ENCODE peak calls at places on chromosomes 1 and 21, in six cellular contexts. One of them, this sample, is unnamed.

GRCh38 chr1:21510885-21511578 is 1.8 kb downstream of the ALPL start:
- DNase-seq in kidney: peak
- DNase-seq in AG09319: no peak
- DNase-seq in MM.1S: no peak
- DNase-seq in progenitor cell of endocrine pancreas: no peak
- DNase-seq in fibroblast of mammary gland: no peak
- DNase-seq in this sample: no peak

GRCh38 chr21:42653492-42654061 is at the start of gene PDE9A:
- DNase-seq in kidney: peak
- DNase-seq in AG09319: no peak
- DNase-seq in fibroblast of mammary gland: no peak
- DNase-seq in MM.1S: no peak
- DNase-seq in progenitor cell of endocrine pancreas: peak
- DNase-seq in this sample: peak

GRCh38 chr1:50996083-50996482 is 26.0 kb downstream of the CDKN2C start:
- DNase-seq in progenitor cell of endocrine pancreas: no peak
- DNase-seq in AG09319: no peak
- DNase-seq in fibroblast of mammary gland: no peak
- DNase-seq in MM.1S: no peak
- DNase-seq in kidney: no peak
- DNase-seq in this sample: no peak

GRCh38 chr1:13228343-13228781 is 2.4 kb upstream of the PRAMEF18 start:
- DNase-seq in kidney: no peak
- DNase-seq in AG09319: no peak
- DNase-seq in MM.1S: peak
- DNase-seq in fibroblast of mammary gland: no peak
- DNase-seq in progenitor cell of endocrine pancreas: peak
- DNase-seq in this sample: no peak

GRCh38 chr1:13725714-13726175 is 25.8 kb downstream of the PRDM2 start:
- DNase-seq in fibroblast of mammary gland: peak
- DNase-seq in progenitor cell of endocrine pancreas: no peak
- DNase-seq in AG09319: no peak
- DNase-seq in kidney: no peak
- DNase-seq in MM.1S: peak
- DNase-seq in this sample: peak

GRCh38 chr1:164560076-164560475 is 1.1 kb downstream of the PBX1 start:
- DNase-seq in kidney: no peak
- DNase-seq in AG09319: no peak
- DNase-seq in MM.1S: peak
- DNase-seq in fibroblast of mammary gland: no peak
- DNase-seq in progenitor cell of endocrine pancreas: no peak
- DNase-seq in this sample: no peak

GRCh38 chr1:56034222-56034621 is 545.1 kb downstream of the PLPP3 start:
- DNase-seq in fibroblast of mammary gland: peak
- DNase-seq in kidney: no peak
- DNase-seq in MM.1S: no peak
- DNase-seq in progenitor cell of endocrine pancreas: no peak
- DNase-seq in AG09319: peak
- DNase-seq in this sample: no peak

GRCh38 chr1:15942661-15943514 is 33.0 kb downstream of the ZBTB17 start:
- DNase-seq in MM.1S: no peak
- DNase-seq in AG09319: no peak
- DNase-seq in kidney: no peak
- DNase-seq in fibroblast of mammary gland: no peak
- DNase-seq in progenitor cell of endocrine pancreas: no peak
- DNase-seq in this sample: no peak

GRCh38 chr1:111906111-111906510 is 83.4 kb downstream of the KCND3 start:
- DNase-seq in MM.1S: no peak
- DNase-seq in progenitor cell of endocrine pancreas: no peak
- DNase-seq in fibroblast of mammary gland: no peak
- DNase-seq in kidney: no peak
- DNase-seq in AG09319: no peak
- DNase-seq in this sample: no peak

GRCh38 chr1:111903148-111903857 is 86.2 kb downstream of the KCND3 start:
- DNase-seq in fibroblast of mammary gland: no peak
- DNase-seq in kidney: no peak
- DNase-seq in AG09319: no peak
- DNase-seq in MM.1S: no peak
- DNase-seq in progenitor cell of endocrine pancreas: no peak
- DNase-seq in this sample: no peak

GRCh38 chr1:111903858-111904449 is 85.5 kb downstream of the KCND3 start:
- DNase-seq in kidney: no peak
- DNase-seq in fibroblast of mammary gland: no peak
- DNase-seq in AG09319: no peak
- DNase-seq in progenitor cell of endocrine pancreas: no peak
- DNase-seq in MM.1S: no peak
- DNase-seq in this sample: no peak

GRCh38 chr1:111906816-111907215 is 82.7 kb downstream of the KCND3 start:
- DNase-seq in MM.1S: no peak
- DNase-seq in AG09319: no peak
- DNase-seq in kidney: no peak
- DNase-seq in fibroblast of mammary gland: no peak
- DNase-seq in progenitor cell of endocrine pancreas: no peak
- DNase-seq in this sample: no peak

DNA sequence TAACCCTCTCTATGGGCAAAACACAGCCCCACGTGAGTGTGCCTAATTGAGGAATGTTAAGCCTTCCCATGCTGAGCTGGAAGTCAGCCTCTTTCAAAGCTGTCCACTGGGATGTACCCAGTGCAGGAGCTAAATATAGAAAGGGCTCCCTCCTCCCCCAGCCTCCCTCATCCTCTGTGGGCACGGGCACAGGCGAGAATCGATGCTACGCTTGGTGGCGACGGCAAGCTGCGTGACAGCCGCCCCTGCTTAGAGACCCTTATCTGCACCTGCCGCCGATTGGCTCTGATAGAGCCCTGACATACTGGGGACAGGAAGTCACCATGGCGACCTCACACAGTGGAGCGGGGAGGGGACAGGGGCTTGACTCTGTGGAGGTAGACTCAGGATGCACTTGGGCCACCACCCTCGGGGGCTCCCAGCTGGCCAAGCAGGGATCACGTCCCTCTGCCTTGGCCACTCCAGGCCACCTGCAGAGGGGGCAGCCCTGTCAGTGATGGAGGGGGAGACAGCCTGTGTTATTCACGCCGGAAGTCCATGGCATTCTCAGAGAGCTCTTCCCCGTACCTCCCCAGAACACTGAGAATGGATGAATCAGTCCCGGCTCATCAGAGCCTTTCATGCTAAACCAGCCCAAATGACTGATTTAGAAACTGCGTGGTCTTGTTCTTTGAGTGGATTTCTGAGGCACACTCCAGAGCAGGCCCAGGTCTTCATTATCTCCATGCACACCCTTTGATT is 84.8 kb downstream of the KCND3 start:
- DNase-seq in kidney: no peak
- DNase-seq in fibroblast of mammary gland: no peak
- DNase-seq in progenitor cell of endocrine pancreas: no peak
- DNase-seq in AG09319: no peak
- DNase-seq in MM.1S: no peak
- DNase-seq in this sample: no peak
- TF ChIP-seq CTCF in kidney: no peak
- TF ChIP-seq CTCF in fibroblast of mammary gland: no peak
- TF ChIP-seq CTCF in progenitor cell of endocrine pancreas: no peak
- TF ChIP-seq CTCF in AG09319: no peak
- TF ChIP-seq CTCF in MM.1S: no peak
- TF ChIP-seq CTCF in this sample: no peak

GRCh38 chr1:58032621-58033073 is 513.9 kb downstream of the OMA1 start:
- DNase-seq in fibroblast of mammary gland: no peak
- DNase-seq in AG09319: no peak
- DNase-seq in MM.1S: no peak
- DNase-seq in progenitor cell of endocrine pancreas: no peak
- DNase-seq in kidney: no peak
- DNase-seq in this sample: no peak

GRCh38 chr1:58033311-58033710 is 513.2 kb downstream of the OMA1 start:
- DNase-seq in fibroblast of mammary gland: no peak
- DNase-seq in progenitor cell of endocrine pancreas: no peak
- DNase-seq in MM.1S: no peak
- DNase-seq in kidney: no peak
- DNase-seq in AG09319: no peak
- DNase-seq in this sample: no peak

GRCh38 chr1:58031416-58031815 is 515.1 kb downstream of the OMA1 start:
- DNase-seq in fibroblast of mammary gland: no peak
- DNase-seq in MM.1S: no peak
- DNase-seq in progenitor cell of endocrine pancreas: no peak
- DNase-seq in AG09319: no peak
- DNase-seq in kidney: no peak
- DNase-seq in this sample: no peak

GRCh38 chr1:58035523-58035922 is 511.0 kb downstream of the OMA1 start:
- DNase-seq in kidney: no peak
- DNase-seq in progenitor cell of endocrine pancreas: no peak
- DNase-seq in fibroblast of mammary gland: peak
- DNase-seq in MM.1S: no peak
- DNase-seq in AG09319: no peak
- DNase-seq in this sample: peak
- TF ChIP-seq CTCF in kidney: no peak
- TF ChIP-seq CTCF in progenitor cell of endocrine pancreas: no peak
- TF ChIP-seq CTCF in fibroblast of mammary gland: peak
- TF ChIP-seq CTCF in MM.1S: peak
- TF ChIP-seq CTCF in AG09319: no peak
- TF ChIP-seq CTCF in this sample: no peak

DNA sequence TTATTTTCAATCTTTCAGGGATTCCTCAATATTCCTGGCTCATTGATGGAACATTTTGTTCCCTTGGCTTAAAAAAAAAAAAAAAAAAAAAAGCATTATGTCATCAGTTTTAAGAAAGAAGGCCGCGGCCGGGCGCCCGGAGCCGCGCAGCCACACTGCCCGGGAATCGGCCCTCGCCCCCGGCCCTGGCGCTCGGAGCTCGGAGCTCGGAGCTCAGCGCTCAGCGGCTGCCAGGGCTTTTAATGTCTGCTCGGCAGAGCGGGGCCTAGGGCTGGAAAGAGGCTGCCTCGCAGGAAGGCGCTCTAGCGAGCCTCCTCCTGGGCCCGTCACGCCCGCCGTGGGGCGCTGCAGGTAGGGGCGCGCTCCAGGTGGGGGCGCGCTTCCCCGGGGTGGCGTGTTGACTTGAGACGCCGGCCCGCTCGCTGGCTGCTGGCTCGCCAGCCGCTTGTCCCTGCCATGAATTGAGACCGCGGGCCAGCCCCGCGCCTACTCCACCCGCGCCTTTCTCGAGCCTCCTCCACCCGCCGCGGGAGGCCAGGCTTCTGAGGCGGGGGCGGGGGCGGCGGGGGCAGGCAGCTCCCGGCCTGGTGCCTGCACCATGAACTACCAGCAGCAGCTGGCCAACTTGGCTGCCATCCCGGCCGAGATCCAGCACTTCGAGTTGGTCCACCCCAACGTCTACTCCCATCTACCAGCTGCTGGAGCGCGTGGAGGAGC is 5.4 kb upstream of the TDRD5 start:
- DNase-seq in fibroblast of mammary gland: peak
- DNase-seq in progenitor cell of endocrine pancreas: peak
- DNase-seq in AG09319: no peak
- DNase-seq in MM.1S: peak
- DNase-seq in kidney: peak
- DNase-seq in this sample: peak
- TF ChIP-seq CTCF in fibroblast of mammary gland: no peak
- TF ChIP-seq CTCF in progenitor cell of endocrine pancreas: peak
- TF ChIP-seq CTCF in AG09319: no peak
- TF ChIP-seq CTCF in MM.1S: peak
- TF ChIP-seq CTCF in kidney: peak
- TF ChIP-seq CTCF in this sample: peak

DNA sequence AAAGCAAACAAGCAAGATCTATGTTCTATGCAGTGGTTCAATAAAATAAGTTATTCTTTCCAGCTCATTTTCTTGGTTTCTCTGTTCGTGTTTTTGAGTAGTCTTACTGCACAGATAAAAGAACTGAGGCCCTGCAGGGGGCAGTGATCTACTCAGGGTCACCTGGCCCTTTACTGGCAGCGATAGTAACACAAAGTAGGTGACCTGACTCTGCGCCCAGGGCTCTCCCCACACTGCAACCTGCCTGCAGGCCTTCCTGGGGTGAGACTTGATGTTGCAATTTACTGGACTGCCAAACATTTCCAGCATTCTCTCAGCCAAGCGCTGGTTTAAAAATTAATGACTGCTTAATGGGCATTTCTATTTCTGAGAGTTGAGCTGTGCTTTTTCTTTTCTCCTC is 110.3 kb downstream of the HUNK start:
- DNase-seq in MM.1S: no peak
- DNase-seq in progenitor cell of endocrine pancreas: no peak
- DNase-seq in fibroblast of mammary gland: no peak
- DNase-seq in AG09319: no peak
- DNase-seq in kidney: no peak
- DNase-seq in this sample: no peak
- TF ChIP-seq CTCF in MM.1S: no peak
- TF ChIP-seq CTCF in progenitor cell of endocrine pancreas: no peak
- TF ChIP-seq CTCF in fibroblast of mammary gland: no peak
- TF ChIP-seq CTCF in AG09319: no peak
- TF ChIP-seq CTCF in kidney: no peak
- TF ChIP-seq CTCF in this sample: no peak

DNA sequence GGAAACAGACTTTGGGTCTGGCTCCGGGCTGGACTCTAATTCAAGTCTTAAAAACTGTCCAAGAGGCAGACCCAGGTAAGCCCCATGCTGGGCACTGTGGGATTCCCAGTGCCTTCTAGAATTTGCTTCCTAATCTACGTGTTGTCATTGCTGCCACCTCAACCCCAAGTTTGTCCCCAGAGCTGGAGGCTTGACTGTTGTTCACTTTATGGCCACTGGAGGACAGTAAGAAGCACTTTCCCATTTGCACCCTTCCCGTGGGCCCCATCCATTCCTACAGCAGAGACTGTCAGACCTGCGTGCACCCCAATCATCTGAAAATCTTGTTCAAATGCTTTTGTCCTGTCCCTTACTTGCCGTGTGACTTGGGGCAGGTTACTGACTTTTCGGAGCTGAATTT is 29.4 kb upstream of the VASH2 start:
- DNase-seq in MM.1S: no peak
- DNase-seq in progenitor cell of endocrine pancreas: no peak
- DNase-seq in fibroblast of mammary gland: no peak
- DNase-seq in AG09319: no peak
- DNase-seq in kidney: no peak
- DNase-seq in this sample: no peak
- TF ChIP-seq CTCF in MM.1S: peak
- TF ChIP-seq CTCF in progenitor cell of endocrine pancreas: peak
- TF ChIP-seq CTCF in fibroblast of mammary gland: peak
- TF ChIP-seq CTCF in AG09319: peak
- TF ChIP-seq CTCF in kidney: peak
- TF ChIP-seq CTCF in this sample: no peak

GRCh38 chr1:176068256-176068655 is 138.8 kb downstream of the COP1 start:
- DNase-seq in AG09319: no peak
- DNase-seq in progenitor cell of endocrine pancreas: no peak
- DNase-seq in kidney: no peak
- DNase-seq in fibroblast of mammary gland: no peak
- DNase-seq in MM.1S: no peak
- DNase-seq in this sample: no peak

GRCh38 chr1:176073524-176074157 is 133.4 kb downstream of the COP1 start:
- DNase-seq in fibroblast of mammary gland: peak
- DNase-seq in AG09319: peak
- DNase-seq in progenitor cell of endocrine pancreas: no peak
- DNase-seq in MM.1S: peak
- DNase-seq in kidney: no peak
- DNase-seq in this sample: peak
- TF ChIP-seq CTCF in fibroblast of mammary gland: peak
- TF ChIP-seq CTCF in AG09319: peak
- TF ChIP-seq CTCF in progenitor cell of endocrine pancreas: peak
- TF ChIP-seq CTCF in MM.1S: peak
- TF ChIP-seq CTCF in kidney: peak
- TF ChIP-seq CTCF in this sample: peak

DNA sequence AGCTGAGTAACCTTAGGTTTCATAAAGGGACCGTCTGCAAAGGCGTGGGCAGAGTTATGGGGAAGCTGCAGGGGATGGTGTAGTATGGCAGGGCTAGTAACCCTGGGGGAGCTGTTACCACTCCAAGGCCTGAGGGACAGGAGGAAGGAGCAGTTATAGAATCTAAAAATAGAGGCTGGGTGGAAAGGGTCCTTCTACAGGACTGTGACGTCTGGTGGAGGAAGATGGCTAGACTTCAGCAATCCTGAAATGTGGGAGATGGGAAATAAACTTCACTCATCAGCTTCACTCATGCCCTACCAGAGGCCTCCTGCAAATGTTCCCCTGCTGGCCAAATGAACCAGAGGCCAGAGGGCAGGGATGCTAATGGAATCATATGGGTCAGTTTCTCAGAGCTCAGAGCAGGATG is 46.1 kb downstream of the DAB1 start:
- DNase-seq in fibroblast of mammary gland: no peak
- DNase-seq in progenitor cell of endocrine pancreas: no peak
- DNase-seq in kidney: no peak
- DNase-seq in AG09319: no peak
- DNase-seq in MM.1S: no peak
- DNase-seq in this sample: no peak
- TF ChIP-seq CTCF in fibroblast of mammary gland: no peak
- TF ChIP-seq CTCF in progenitor cell of endocrine pancreas: peak
- TF ChIP-seq CTCF in kidney: no peak
- TF ChIP-seq CTCF in AG09319: no peak
- TF ChIP-seq CTCF in MM.1S: no peak
- TF ChIP-seq CTCF in this sample: no peak

This sample was measured in endothelial cell.